ENCODE peak calls at places on chromosomes 7 and 10, in four cellular contexts. One of them, this sample, is unnamed. For H3K4me1, the result is how much of the 10 kb centered on the place peaks cover.

GRCh38 chr7:151404216-151405011 is 5.4 kb downstream of the WDR86 start:
- DNase-seq in SK-N-SH: peak
- DNase-seq in astrocyte: peak
- DNase-seq in GM23248: peak
- DNase-seq in this sample: no peak

GRCh38 chr7:85695041-85695990 is 508.5 kb upstream of the SEMA3D start:
- DNase-seq in GM23248: peak
- DNase-seq in SK-N-SH: no peak
- DNase-seq in astrocyte: peak
- DNase-seq in this sample: no peak

GRCh38 chr10:71433983-71434744 is 37.4 kb downstream of the CDH23 start:
- DNase-seq in GM23248: no peak
- DNase-seq in SK-N-SH: peak
- DNase-seq in astrocyte: no peak
- DNase-seq in this sample: no peak

GRCh38 chr10:18561861-18562551 is 89.4 kb downstream of the NSUN6 start:
- DNase-seq in astrocyte: no peak
- DNase-seq in GM23248: no peak
- DNase-seq in SK-N-SH: no peak
- DNase-seq in this sample: no peak

GRCh38 chr10:93596539-93596938 is 4.5 kb downstream of the RBP4 start:
- DNase-seq in GM23248: no peak
- DNase-seq in astrocyte: no peak
- DNase-seq in SK-N-SH: no peak
- DNase-seq in this sample: no peak

GRCh38 chr7:121525155-121525819 is 129.2 kb upstream of the FAM3C start:
- DNase-seq in astrocyte: no peak
- DNase-seq in GM23248: no peak
- DNase-seq in SK-N-SH: no peak
- DNase-seq in this sample: no peak

GRCh38 chr7:127812540-127812939 is 160.5 kb downstream of the SND1 start:
- DNase-seq in astrocyte: no peak
- DNase-seq in SK-N-SH: no peak
- DNase-seq in GM23248: no peak
- DNase-seq in this sample: no peak

GRCh38 chr7:16940777-16941176 is 59.0 kb upstream of the AGR3 start:
- DNase-seq in GM23248: no peak
- DNase-seq in astrocyte: no peak
- DNase-seq in SK-N-SH: no peak
- DNase-seq in this sample: no peak

GRCh38 chr7:142556745-142557144 is 192.5 kb upstream of the PRSS1 start:
- DNase-seq in astrocyte: peak
- DNase-seq in GM23248: peak
- DNase-seq in SK-N-SH: peak
- DNase-seq in this sample: no peak

GRCh38 chr10:70265032-70265689 is 18.6 kb downstream of the NPFFR1 start:
- DNase-seq in astrocyte: no peak
- DNase-seq in GM23248: no peak
- DNase-seq in SK-N-SH: peak
- DNase-seq in this sample: peak

GRCh38 chr7:36313607-36314006 is 76.1 kb upstream of the ANLN start:
- DNase-seq in GM23248: no peak
- DNase-seq in SK-N-SH: no peak
- DNase-seq in astrocyte: no peak
- DNase-seq in this sample: no peak

GRCh38 chr7:157854066-157854891 is 517.5 kb downstream of the DNAJB6 start:
- DNase-seq in GM23248: no peak
- DNase-seq in SK-N-SH: no peak
- DNase-seq in astrocyte: no peak
- DNase-seq in this sample: no peak

GRCh38 chr10:96236090-96236478 is 35.3 kb downstream of the BLNK start:
- DNase-seq in SK-N-SH: no peak
- DNase-seq in astrocyte: no peak
- DNase-seq in GM23248: no peak
- DNase-seq in this sample: no peak

GRCh38 chr10:80500572-80501380 is 36.9 kb upstream of the SH2D4B start:
- DNase-seq in GM23248: no peak
- DNase-seq in SK-N-SH: no peak
- DNase-seq in astrocyte: no peak
- DNase-seq in this sample: no peak

GRCh38 chr7:157463245-157463644 is 126.4 kb downstream of the DNAJB6 start:
- DNase-seq in GM23248: no peak
- DNase-seq in SK-N-SH: no peak
- DNase-seq in astrocyte: no peak
- DNase-seq in this sample: no peak

GRCh38 chr7:107725138-107725740 is 18.7 kb upstream of the CBLL1 start:
- DNase-seq in SK-N-SH: peak
- DNase-seq in astrocyte: peak
- DNase-seq in GM23248: peak
- DNase-seq in this sample: peak

GRCh38 chr7:90595801-90596683 is at the start of gene CDK14:
- DNase-seq in SK-N-SH: peak
- DNase-seq in GM23248: peak
- DNase-seq in astrocyte: peak
- DNase-seq in this sample: peak

GRCh38 chr10:122113161-122113944 is 124.4 kb downstream of the TACC2 start:
- DNase-seq in astrocyte: peak
- DNase-seq in SK-N-SH: peak
- DNase-seq in GM23248: peak
- DNase-seq in this sample: peak

GRCh38 chr10:110016037-110016436 is 8.3 kb downstream of the ADD3 start:
- DNase-seq in astrocyte: no peak
- DNase-seq in SK-N-SH: peak
- DNase-seq in GM23248: no peak
- DNase-seq in this sample: peak

GRCh38 chr10:4947635-4948596 is 15.3 kb upstream of the AKR1C1 start:
- DNase-seq in GM23248: peak
- DNase-seq in astrocyte: peak
- DNase-seq in SK-N-SH: no peak
- DNase-seq in this sample: no peak

GRCh38 chr7:111697771-111698170 is 135.5 kb upstream of the IMMP2L start:
- DNase-seq in GM23248: peak
- DNase-seq in SK-N-SH: no peak
- DNase-seq in astrocyte: no peak
- DNase-seq in this sample: no peak

GRCh38 chr7:150399861-150400778 is 21.0 kb downstream of the ZNF775 start:
- DNase-seq in astrocyte: peak
- DNase-seq in GM23248: peak
- DNase-seq in SK-N-SH: peak
- DNase-seq in this sample: no peak

GRCh38 chr7:5528071-5528814 is 104.6 kb upstream of the TNRC18 start:
- DNase-seq in astrocyte: no peak
- DNase-seq in SK-N-SH: no peak
- DNase-seq in GM23248: peak
- DNase-seq in this sample: peak

GRCh38 chr7:7918736-7919448 is 49.7 kb upstream of the GLCCI1 start:
- DNase-seq in SK-N-SH: no peak
- DNase-seq in GM23248: no peak
- DNase-seq in astrocyte: no peak
- DNase-seq in this sample: no peak

GRCh38 chr7:18509491-18509890 is 13.9 kb downstream of the HDAC9 start:
- DNase-seq in SK-N-SH: no peak
- DNase-seq in GM23248: no peak
- DNase-seq in astrocyte: no peak
- DNase-seq in this sample: no peak

GRCh38 chr10:24891823-24892222 is 60.6 kb downstream of the PRTFDC1 start:
- DNase-seq in astrocyte: peak
- DNase-seq in SK-N-SH: peak
- DNase-seq in GM23248: peak
- DNase-seq in this sample: peak

GRCh38 chr7:93327006-93327633 is 95.0 kb downstream of the VPS50 start:
- DNase-seq in GM23248: peak
- DNase-seq in SK-N-SH: no peak
- DNase-seq in astrocyte: peak
- DNase-seq in this sample: no peak

GRCh38 chr10:22837771-22838170 is 90.1 kb upstream of the ARMC3 start:
- DNase-seq in astrocyte: no peak
- DNase-seq in GM23248: no peak
- DNase-seq in SK-N-SH: no peak
- DNase-seq in this sample: no peak

GRCh38 chr10:77037735-77038411 is 599.7 kb downstream of the KCNMA1 start:
- DNase-seq in GM23248: no peak
- DNase-seq in SK-N-SH: no peak
- DNase-seq in astrocyte: no peak
- DNase-seq in this sample: peak

GRCh38 chr10:77038412-77038806 is 599.2 kb downstream of the KCNMA1 start:
- DNase-seq in GM23248: no peak
- DNase-seq in SK-N-SH: no peak
- DNase-seq in astrocyte: no peak
- DNase-seq in this sample: no peak

GRCh38 chr10:77031531-77031930 is 606.1 kb downstream of the KCNMA1 start:
- DNase-seq in SK-N-SH: no peak
- DNase-seq in astrocyte: no peak
- DNase-seq in GM23248: no peak
- DNase-seq in this sample: no peak

GRCh38 chr10:77036993-77037734 is 600.4 kb downstream of the KCNMA1 start:
- DNase-seq in GM23248: peak
- DNase-seq in astrocyte: no peak
- DNase-seq in SK-N-SH: peak
- DNase-seq in this sample: peak

DNA sequence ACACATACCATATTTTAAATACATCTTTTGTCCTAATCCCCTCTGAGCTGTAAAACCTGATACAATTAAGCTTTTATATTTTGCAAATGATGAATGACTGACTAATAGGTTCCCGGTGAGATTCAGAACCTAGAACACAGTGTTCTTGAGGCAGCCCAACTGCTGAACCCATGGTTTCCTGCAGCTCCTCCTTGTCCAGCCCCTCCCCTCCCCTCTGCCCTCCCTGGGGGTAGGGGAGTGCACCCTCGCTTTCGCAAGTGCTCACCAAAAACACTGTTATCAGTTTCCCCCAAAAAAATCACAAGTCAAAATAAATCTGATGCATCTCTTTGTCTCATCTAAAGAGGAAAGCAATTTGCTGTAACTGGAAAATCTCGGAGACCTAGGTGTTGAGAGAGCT is 602.8 kb downstream of the KCNMA1 start:
- DNase-seq in SK-N-SH: no peak
- DNase-seq in astrocyte: no peak
- DNase-seq in GM23248: no peak
- DNase-seq in this sample: no peak
- H3K4me1 ChIP-seq in SK-N-SH: under half
- H3K4me1 ChIP-seq in astrocyte: under half
- H3K4me1 ChIP-seq in GM23248: under half
- H3K4me1 ChIP-seq in this sample: under half

GRCh38 chr10:58513189-58514101 is 773 bp downstream of the BICC1 start:
- DNase-seq in GM23248: peak
- DNase-seq in astrocyte: peak
- DNase-seq in SK-N-SH: peak
- DNase-seq in this sample: peak

GRCh38 chr10:58502956-58503355 is 9.7 kb upstream of the BICC1 start:
- DNase-seq in SK-N-SH: no peak
- DNase-seq in astrocyte: no peak
- DNase-seq in GM23248: peak
- DNase-seq in this sample: no peak

GRCh38 chr10:58512470-58513188 is at the start of gene BICC1:
- DNase-seq in GM23248: peak
- DNase-seq in astrocyte: peak
- DNase-seq in SK-N-SH: peak
- DNase-seq in this sample: peak

GRCh38 chr10:58511765-58512469 is 755 bp upstream of the BICC1 start:
- DNase-seq in astrocyte: no peak
- DNase-seq in SK-N-SH: peak
- DNase-seq in GM23248: peak
- DNase-seq in this sample: no peak

GRCh38 chr10:58508316-58508715 is 4.4 kb upstream of the BICC1 start:
- DNase-seq in GM23248: peak
- DNase-seq in SK-N-SH: no peak
- DNase-seq in astrocyte: peak
- DNase-seq in this sample: no peak
- H3K4me1 ChIP-seq in GM23248: under half
- H3K4me1 ChIP-seq in SK-N-SH: under half
- H3K4me1 ChIP-seq in astrocyte: under half
- H3K4me1 ChIP-seq in this sample: under half

GRCh38 chr10:13808556-13809391 is 222.0 kb downstream of the PRPF18 start:
- DNase-seq in SK-N-SH: no peak
- DNase-seq in astrocyte: peak
- DNase-seq in GM23248: no peak
- DNase-seq in this sample: no peak

GRCh38 chr10:13812804-13813203 is 226.0 kb downstream of the PRPF18 start:
- DNase-seq in astrocyte: no peak
- DNase-seq in GM23248: no peak
- DNase-seq in SK-N-SH: no peak
- DNase-seq in this sample: no peak

GRCh38 chr10:13809447-13809846 is 222.7 kb downstream of the PRPF18 start:
- DNase-seq in GM23248: no peak
- DNase-seq in SK-N-SH: no peak
- DNase-seq in astrocyte: peak
- DNase-seq in this sample: no peak

GRCh38 chr10:13813540-13813939 is 226.8 kb downstream of the PRPF18 start:
- DNase-seq in astrocyte: no peak
- DNase-seq in GM23248: no peak
- DNase-seq in SK-N-SH: no peak
- DNase-seq in this sample: no peak

DNA sequence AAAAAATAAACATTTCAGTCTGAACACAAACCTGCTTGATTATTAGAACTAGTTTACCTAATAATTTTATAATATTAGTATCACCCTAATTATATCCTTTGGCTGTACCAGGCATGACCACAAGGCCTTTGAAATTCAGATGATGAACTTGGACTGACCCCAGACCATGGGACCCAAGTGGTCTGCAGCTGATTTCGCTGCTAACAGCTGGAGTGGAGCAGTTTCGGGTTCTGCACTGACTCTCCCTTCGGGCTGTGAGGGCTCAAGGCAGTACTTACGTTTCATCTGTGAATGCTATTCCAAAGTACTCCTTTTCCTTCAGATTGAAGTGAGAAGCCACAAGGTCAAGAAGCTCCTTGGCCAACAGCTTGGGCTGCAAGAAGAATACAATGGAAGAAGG is 223.8 kb downstream of the PRPF18 start:
- DNase-seq in astrocyte: no peak
- DNase-seq in GM23248: no peak
- DNase-seq in SK-N-SH: no peak
- DNase-seq in this sample: no peak
- H3K4me1 ChIP-seq in astrocyte: under half
- H3K4me1 ChIP-seq in GM23248: under half
- H3K4me1 ChIP-seq in SK-N-SH: under half
- H3K4me1 ChIP-seq in this sample: under half

GRCh38 chr7:28165221-28165807 is 15.3 kb downstream of the JAZF1 start:
- DNase-seq in SK-N-SH: no peak
- DNase-seq in GM23248: peak
- DNase-seq in astrocyte: no peak
- DNase-seq in this sample: no peak
- H3K4me1 ChIP-seq in SK-N-SH: under half
- H3K4me1 ChIP-seq in GM23248: half or more
- H3K4me1 ChIP-seq in astrocyte: under half
- H3K4me1 ChIP-seq in this sample: under half

GRCh38 chr10:15792777-15793176 is 67.5 kb downstream of the MINDY3 start:
- DNase-seq in astrocyte: no peak
- DNase-seq in SK-N-SH: no peak
- DNase-seq in GM23248: no peak
- DNase-seq in this sample: no peak
- H3K4me1 ChIP-seq in astrocyte: under half
- H3K4me1 ChIP-seq in SK-N-SH: under half
- H3K4me1 ChIP-seq in GM23248: under half
- H3K4me1 ChIP-seq in this sample: under half

This sample was measured in BE2C.